ENCODE peak calls at places on chromosomes 2 and 18, in seven cellular contexts. L, T, P, V, X, Y and C are unnamed samples.

GRCh38 chr2:222714361-222715256 is 43.2 kb downstream of the MOGAT1 start:
- DNase-seq in L (no peak), T (no peak), P (peak), V (no peak), X (no peak), Y (no peak), C (no peak)

GRCh38 chr2:58484201-58484600 is 243.1 kb upstream of the FANCL start:
- DNase-seq in L (no peak), T (no peak), P (no peak), V (no peak), X (no peak), Y (no peak), C (peak)

GRCh38 chr2:65057391-65058052 is 1.3 kb downstream of the CEP68 start:
- DNase-seq in L (no peak), T (peak), P (peak), V (no peak), X (no peak), Y (peak), C (peak)

GRCh38 chr2:28486526-28486925 is 9.3 kb upstream of the PLB1 start:
- DNase-seq in L (no peak), T (no peak), P (no peak), V (no peak), X (no peak), Y (no peak), C (no peak)

GRCh38 chr2:66024396-66024795 is 410.5 kb upstream of the MEIS1 start:
- DNase-seq in L (no peak), T (no peak), P (peak), V (no peak), X (peak), Y (no peak), C (no peak)

GRCh38 chr2:144389151-144389929 is 130.6 kb downstream of the ZEB2 start:
- DNase-seq in L (no peak), T (no peak), P (no peak), V (no peak), X (peak), Y (no peak), C (no peak)

GRCh38 chr2:138615257-138615656 is 113.7 kb downstream of the SPOPL start:
- DNase-seq in L (no peak), T (no peak), P (no peak), V (peak), X (no peak), Y (no peak), C (peak)

GRCh38 chr2:234146087-234146826 is 95.8 kb downstream of the SPP2 start:
- DNase-seq in L (no peak), T (no peak), P (no peak), V (no peak), X (no peak), Y (no peak), C (peak)

GRCh38 chr2:96580771-96581170 is 44.2 kb downstream of the ARID5A start:
- DNase-seq in L (peak), T (peak), P (peak), V (peak), X (no peak), Y (no peak), C (no peak)

GRCh38 chr2:149410701-149411484 is 80.5 kb downstream of the LYPD6 start:
- DNase-seq in L (no peak), T (no peak), P (no peak), V (no peak), X (no peak), Y (no peak), C (peak)

GRCh38 chr2:68124321-68124720 is 33.4 kb upstream of the PNO1 start:
- DNase-seq in L (no peak), T (no peak), P (no peak), V (no peak), X (no peak), Y (no peak), C (peak)

GRCh38 chr18:50179465-50179864 is 15.5 kb downstream of the MYO5B start:
- DNase-seq in L (no peak), T (no peak), P (no peak), V (no peak), X (no peak), Y (no peak), C (no peak)

GRCh38 chr18:46832856-46833255 is 76.0 kb upstream of the ST8SIA5 start:
- DNase-seq in L (no peak), T (no peak), P (no peak), V (no peak), X (no peak), Y (no peak), C (no peak)

GRCh38 chr2:174613545-174613944 is 15.9 kb upstream of the WIPF1 start:
- DNase-seq in L (no peak), T (no peak), P (no peak), V (no peak), X (no peak), Y (no peak), C (no peak)

GRCh38 chr2:174612960-174613359 is 15.4 kb upstream of the WIPF1 start:
- DNase-seq in L (no peak), T (no peak), P (no peak), V (no peak), X (no peak), Y (no peak), C (no peak)

GRCh38 chr2:174610243-174610995 is 12.8 kb upstream of the WIPF1 start:
- DNase-seq in L (no peak), T (peak), P (no peak), V (no peak), X (no peak), Y (no peak), C (no peak)

GRCh38 chr2:174611006-174611405 is 13.4 kb upstream of the WIPF1 start:
- DNase-seq in L (no peak), T (no peak), P (no peak), V (no peak), X (no peak), Y (no peak), C (no peak)

GRCh38 chr2:174611851-174612250 is 14.2 kb upstream of the WIPF1 start:
- DNase-seq in L (no peak), T (no peak), P (no peak), V (no peak), X (no peak), Y (no peak), C (no peak)
- TF ChIP-seq RFX5 in L (no peak), T (no peak), P (no peak), V (no peak), X (no peak), Y (no peak), C (no peak)

GRCh38 chr2:203261326-203262159 is 22.7 kb downstream of the CYP20A1 start:
- DNase-seq in L (no peak), T (no peak), P (peak), V (no peak), X (no peak), Y (no peak), C (no peak)
- TF ChIP-seq RFX5 in L (no peak), T (no peak), P (no peak), V (no peak), X (no peak), Y (no peak), C (no peak)

GRCh38 chr2:122322815-122323214 is 567.4 kb downstream of the TSN start:
- DNase-seq in L (no peak), T (no peak), P (no peak), V (no peak), X (no peak), Y (no peak), C (no peak)
- TF ChIP-seq RFX5 in L (no peak), T (no peak), P (no peak), V (no peak), X (no peak), Y (no peak), C (no peak)

DNA sequence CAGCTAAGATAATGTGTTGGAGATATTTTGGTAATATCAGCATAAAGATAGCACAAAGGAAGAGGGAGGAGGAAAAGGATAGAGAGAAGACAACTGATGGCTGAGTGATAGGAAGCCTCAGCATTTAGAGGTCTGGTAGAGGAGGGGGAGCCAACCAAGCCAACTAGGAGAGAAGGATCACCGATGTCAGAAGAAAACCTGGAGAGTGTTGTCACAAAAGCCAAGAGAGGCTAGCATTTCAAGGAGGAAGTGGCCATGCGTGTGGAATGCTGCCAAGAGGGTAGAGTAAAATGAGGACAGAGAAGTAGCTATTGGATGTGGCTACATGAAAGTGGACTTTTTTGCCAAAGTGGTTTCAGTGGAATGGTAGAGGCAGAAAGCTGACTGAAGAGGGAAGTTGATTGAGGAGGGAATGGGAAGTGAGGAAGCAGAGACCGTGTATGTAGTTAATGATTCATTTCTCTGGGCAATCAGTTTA is 34.3 kb downstream of the LCLAT1 start:
- DNase-seq in L (no peak), T (peak), P (no peak), V (no peak), X (no peak), Y (no peak), C (no peak)
- TF ChIP-seq RFX5 in L (no peak), T (no peak), P (no peak), V (no peak), X (no peak), Y (no peak), C (no peak)

GRCh38 chr2:74416721-74417120 is 4.7 kb downstream of the C2orf81 start:
- DNase-seq in L (peak), T (no peak), P (no peak), V (no peak), X (no peak), Y (no peak), C (no peak)
- TF ChIP-seq RFX5 in L (no peak), T (no peak), P (no peak), V (no peak), X (no peak), Y (no peak), C (no peak)